ENCODE peak calls at places on chromosomes 1 and 21, in nine cellular contexts. One of them, this sample, is unnamed.

GRCh38 chr1:24526940-24527542 is 24.4 kb downstream of the RCAN3 start:
- DNase-seq in OCI-LY7: peak; percentile 57
- DNase-seq in SK-N-SH: peak; percentile 41
- DNase-seq in keratinocyte: no peak
- DNase-seq in IMR-90: peak; percentile 20
- DNase-seq in neuronal stem cell: no peak
- DNase-seq in fibroblast of lung: peak; percentile 38
- DNase-seq in GM23248: peak; percentile 56
- DNase-seq in PC-9: no peak
- DNase-seq in this sample: no peak

GRCh38 chr1:100035214-100035613 is 65.4 kb downstream of the SLC35A3 start:
- DNase-seq in GM23248: no peak
- DNase-seq in PC-9: no peak
- DNase-seq in fibroblast of lung: no peak
- DNase-seq in keratinocyte: no peak
- DNase-seq in SK-N-SH: no peak
- DNase-seq in OCI-LY7: no peak
- DNase-seq in neuronal stem cell: no peak
- DNase-seq in IMR-90: no peak
- DNase-seq in this sample: no peak

GRCh38 chr1:16167331-16168143 is 11.7 kb upstream of the EPHA2 start:
- DNase-seq in SK-N-SH: peak; percentile 92
- DNase-seq in keratinocyte: no peak
- DNase-seq in PC-9: peak; percentile 85
- DNase-seq in IMR-90: no peak
- DNase-seq in GM23248: peak; percentile 48
- DNase-seq in OCI-LY7: peak; percentile 73
- DNase-seq in neuronal stem cell: peak; percentile 87
- DNase-seq in fibroblast of lung: no peak
- DNase-seq in this sample: no peak

GRCh38 chr1:40530735-40531380 is 579 bp upstream of the ZNF684 start:
- DNase-seq in SK-N-SH: peak; percentile 40
- DNase-seq in fibroblast of lung: no peak
- DNase-seq in neuronal stem cell: no peak
- DNase-seq in GM23248: peak; percentile 49
- DNase-seq in OCI-LY7: no peak
- DNase-seq in PC-9: no peak
- DNase-seq in IMR-90: peak; percentile 23
- DNase-seq in keratinocyte: no peak
- DNase-seq in this sample: no peak

GRCh38 chr1:241614572-241614971 is 25.6 kb downstream of the CHML start:
- DNase-seq in keratinocyte: no peak
- DNase-seq in SK-N-SH: no peak
- DNase-seq in PC-9: no peak
- DNase-seq in GM23248: no peak
- DNase-seq in OCI-LY7: no peak
- DNase-seq in IMR-90: no peak
- DNase-seq in fibroblast of lung: no peak
- DNase-seq in neuronal stem cell: no peak
- DNase-seq in this sample: no peak

GRCh38 chr1:156623946-156624813 is 5.0 kb downstream of the HAPLN2 start:
- DNase-seq in PC-9: peak; percentile 35
- DNase-seq in IMR-90: peak; percentile 24
- DNase-seq in neuronal stem cell: peak; percentile 65
- DNase-seq in fibroblast of lung: peak; percentile 37
- DNase-seq in OCI-LY7: no peak
- DNase-seq in keratinocyte: no peak
- DNase-seq in GM23248: peak; percentile 71
- DNase-seq in SK-N-SH: peak; percentile 87
- DNase-seq in this sample: no peak

GRCh38 chr1:41650176-41650519 is 165.7 kb upstream of the EDN2 start:
- DNase-seq in fibroblast of lung: no peak
- DNase-seq in PC-9: no peak
- DNase-seq in OCI-LY7: no peak
- DNase-seq in keratinocyte: no peak
- DNase-seq in GM23248: peak; percentile 75
- DNase-seq in IMR-90: no peak
- DNase-seq in neuronal stem cell: no peak
- DNase-seq in SK-N-SH: no peak
- DNase-seq in this sample: no peak

GRCh38 chr1:226637147-226637935 is 88.8 kb downstream of the STUM start:
- DNase-seq in keratinocyte: no peak
- DNase-seq in neuronal stem cell: no peak
- DNase-seq in SK-N-SH: no peak
- DNase-seq in GM23248: no peak
- DNase-seq in PC-9: no peak
- DNase-seq in OCI-LY7: peak; percentile 42
- DNase-seq in IMR-90: no peak
- DNase-seq in fibroblast of lung: peak; percentile 51
- DNase-seq in this sample: no peak

GRCh38 chr1:194297999-194298598 is 1111.7 kb upstream of the B3GALT2 start:
- DNase-seq in GM23248: no peak
- DNase-seq in PC-9: no peak
- DNase-seq in fibroblast of lung: peak; percentile 28
- DNase-seq in OCI-LY7: no peak
- DNase-seq in SK-N-SH: no peak
- DNase-seq in neuronal stem cell: no peak
- DNase-seq in IMR-90: peak; percentile 1
- DNase-seq in keratinocyte: no peak
- DNase-seq in this sample: no peak

DNA sequence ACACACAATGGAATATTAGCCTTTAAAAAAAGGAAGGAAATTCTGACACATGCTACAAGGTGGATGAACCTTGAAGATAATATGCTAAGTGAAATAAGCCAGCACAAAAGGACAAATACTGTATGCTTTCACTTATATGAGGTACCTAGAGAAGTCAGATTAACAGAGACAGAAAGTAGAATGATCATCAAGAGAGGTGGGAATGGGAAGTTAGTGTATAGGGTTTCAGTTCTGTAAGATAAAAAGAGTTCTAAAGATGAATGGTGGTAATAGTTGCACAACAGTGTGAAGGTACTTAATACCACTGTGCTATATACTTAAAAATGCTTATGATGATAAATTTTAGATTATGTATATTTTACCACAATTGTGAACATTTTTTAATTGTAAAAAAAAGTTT is 7.2 kb downstream of the RPAP2 start:
- DNase-seq in OCI-LY7: no peak
- DNase-seq in neuronal stem cell: no peak
- DNase-seq in GM23248: no peak
- DNase-seq in PC-9: no peak
- DNase-seq in SK-N-SH: no peak
- DNase-seq in fibroblast of lung: no peak
- DNase-seq in IMR-90: no peak
- DNase-seq in keratinocyte: no peak
- DNase-seq in this sample: no peak
- H3K4me2 ChIP-seq in OCI-LY7: no peak overlapping the region
- H3K4me2 ChIP-seq in neuronal stem cell: no peak overlapping the region
- H3K4me2 ChIP-seq in GM23248: no peak overlapping the region
- H3K4me2 ChIP-seq in PC-9: no peak overlapping the region
- H3K4me2 ChIP-seq in SK-N-SH: no peak overlapping the region
- H3K4me2 ChIP-seq in fibroblast of lung: no peak overlapping the region
- H3K4me2 ChIP-seq in IMR-90: no peak overlapping the region
- H3K4me2 ChIP-seq in keratinocyte: no peak overlapping the region
- H3K4me2 ChIP-seq in this sample: no peak overlapping the region

GRCh38 chr1:50979964-50980363 is 9.9 kb downstream of the CDKN2C start:
- DNase-seq in neuronal stem cell: no peak
- DNase-seq in OCI-LY7: no peak
- DNase-seq in fibroblast of lung: no peak
- DNase-seq in keratinocyte: no peak
- DNase-seq in PC-9: no peak
- DNase-seq in GM23248: no peak
- DNase-seq in SK-N-SH: no peak
- DNase-seq in IMR-90: no peak
- DNase-seq in this sample: no peak
- H3K4me3 ChIP-seq in neuronal stem cell: no peak overlapping the region
- H3K4me3 ChIP-seq in OCI-LY7: no peak overlapping the region
- H3K4me3 ChIP-seq in fibroblast of lung: peak overlapping the region; percentile 74
- H3K4me3 ChIP-seq in keratinocyte: no peak overlapping the region
- H3K4me3 ChIP-seq in PC-9: no peak overlapping the region
- H3K4me3 ChIP-seq in GM23248: peak overlapping the region; percentile 82
- H3K4me3 ChIP-seq in SK-N-SH: peak overlapping the region; percentile 90
- H3K4me3 ChIP-seq in IMR-90: no peak overlapping the region
- H3K4me3 ChIP-seq in this sample: no peak overlapping the region

GRCh38 chr1:119899321-119899720 is 3.0 kb upstream of the ADAM30 start:
- DNase-seq in SK-N-SH: no peak
- DNase-seq in keratinocyte: no peak
- DNase-seq in GM23248: no peak
- DNase-seq in neuronal stem cell: no peak
- DNase-seq in fibroblast of lung: no peak
- DNase-seq in PC-9: no peak
- DNase-seq in IMR-90: no peak
- DNase-seq in OCI-LY7: no peak
- DNase-seq in this sample: no peak

GRCh38 chr1:119903443-119903835 is 7.1 kb upstream of the ADAM30 start:
- DNase-seq in keratinocyte: no peak
- DNase-seq in fibroblast of lung: no peak
- DNase-seq in GM23248: peak; percentile 10
- DNase-seq in PC-9: no peak
- DNase-seq in IMR-90: peak; percentile 39
- DNase-seq in OCI-LY7: no peak
- DNase-seq in SK-N-SH: no peak
- DNase-seq in neuronal stem cell: no peak
- DNase-seq in this sample: no peak

GRCh38 chr1:119898520-119898919 is 2.2 kb upstream of the ADAM30 start:
- DNase-seq in SK-N-SH: no peak
- DNase-seq in OCI-LY7: no peak
- DNase-seq in keratinocyte: no peak
- DNase-seq in IMR-90: peak; percentile 12
- DNase-seq in fibroblast of lung: no peak
- DNase-seq in neuronal stem cell: no peak
- DNase-seq in PC-9: no peak
- DNase-seq in GM23248: no peak
- DNase-seq in this sample: no peak

GRCh38 chr1:119906927-119907652 is 10.8 kb upstream of the ADAM30 start:
- DNase-seq in PC-9: no peak
- DNase-seq in keratinocyte: no peak
- DNase-seq in GM23248: no peak
- DNase-seq in IMR-90: no peak
- DNase-seq in SK-N-SH: no peak
- DNase-seq in fibroblast of lung: no peak
- DNase-seq in OCI-LY7: no peak
- DNase-seq in neuronal stem cell: no peak
- DNase-seq in this sample: no peak

DNA sequence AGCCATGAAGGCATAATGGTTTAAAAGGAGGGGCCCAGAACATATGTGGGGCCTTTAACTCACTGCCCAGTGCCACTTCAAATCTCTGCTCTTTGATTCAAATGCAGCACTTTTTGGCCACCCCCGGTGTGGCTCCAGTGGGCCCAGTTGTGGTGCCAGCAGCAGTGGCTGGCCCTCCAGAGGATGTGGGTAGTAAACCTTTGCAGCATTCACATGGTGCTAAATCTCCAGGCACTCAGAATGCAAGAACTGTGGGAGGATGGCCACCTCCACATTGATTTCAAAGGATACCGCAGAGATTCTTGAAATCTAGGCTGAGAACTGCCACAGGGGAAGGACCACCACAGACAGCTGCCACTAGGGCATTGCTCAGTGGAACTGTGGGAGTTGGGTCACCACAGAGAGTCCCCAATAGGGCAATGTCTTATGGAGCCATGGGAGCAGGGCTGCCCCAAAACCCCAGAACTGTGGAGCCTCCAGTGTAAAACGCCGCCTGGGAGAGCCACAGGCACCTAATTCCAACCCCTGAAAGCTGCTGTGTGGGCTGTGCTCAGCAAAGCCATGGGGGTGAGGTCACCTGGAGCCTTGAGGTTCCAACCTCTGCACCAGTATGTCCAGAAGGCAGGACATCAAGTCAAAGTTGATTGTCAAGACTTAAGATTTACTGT is 6.6 kb upstream of the ADAM30 start:
- DNase-seq in fibroblast of lung: no peak
- DNase-seq in keratinocyte: no peak
- DNase-seq in GM23248: no peak
- DNase-seq in neuronal stem cell: no peak
- DNase-seq in SK-N-SH: no peak
- DNase-seq in IMR-90: no peak
- DNase-seq in OCI-LY7: no peak
- DNase-seq in PC-9: no peak
- DNase-seq in this sample: no peak
- H3K4me2 ChIP-seq in fibroblast of lung: no peak overlapping the region
- H3K4me2 ChIP-seq in keratinocyte: no peak overlapping the region
- H3K4me2 ChIP-seq in GM23248: no peak overlapping the region
- H3K4me2 ChIP-seq in neuronal stem cell: no peak overlapping the region
- H3K4me2 ChIP-seq in SK-N-SH: no peak overlapping the region
- H3K4me2 ChIP-seq in IMR-90: no peak overlapping the region
- H3K4me2 ChIP-seq in OCI-LY7: no peak overlapping the region
- H3K4me2 ChIP-seq in PC-9: no peak overlapping the region
- H3K4me2 ChIP-seq in this sample: no peak overlapping the region

GRCh38 chr1:145908653-145909052 is 1.2 kb downstream of the ITGA10 start:
- DNase-seq in IMR-90: peak; percentile 36
- DNase-seq in SK-N-SH: no peak
- DNase-seq in keratinocyte: no peak
- DNase-seq in OCI-LY7: no peak
- DNase-seq in neuronal stem cell: no peak
- DNase-seq in fibroblast of lung: no peak
- DNase-seq in GM23248: peak; percentile 65
- DNase-seq in PC-9: no peak
- DNase-seq in this sample: no peak
- H3K4me3 ChIP-seq in IMR-90: no peak overlapping the region
- H3K4me3 ChIP-seq in SK-N-SH: no peak overlapping the region
- H3K4me3 ChIP-seq in keratinocyte: no peak overlapping the region
- H3K4me3 ChIP-seq in OCI-LY7: no peak overlapping the region
- H3K4me3 ChIP-seq in neuronal stem cell: no peak overlapping the region
- H3K4me3 ChIP-seq in fibroblast of lung: no peak overlapping the region
- H3K4me3 ChIP-seq in GM23248: no peak overlapping the region
- H3K4me3 ChIP-seq in PC-9: no peak overlapping the region
- H3K4me3 ChIP-seq in this sample: no peak overlapping the region

GRCh38 chr21:37386151-37386550 is 19.6 kb downstream of the DYRK1A start:
- DNase-seq in OCI-LY7: no peak
- DNase-seq in IMR-90: no peak
- DNase-seq in fibroblast of lung: no peak
- DNase-seq in GM23248: no peak
- DNase-seq in SK-N-SH: no peak
- DNase-seq in neuronal stem cell: no peak
- DNase-seq in PC-9: no peak
- DNase-seq in keratinocyte: no peak
- DNase-seq in this sample: no peak

GRCh38 chr21:37393030-37393429 is 26.5 kb downstream of the DYRK1A start:
- DNase-seq in neuronal stem cell: no peak
- DNase-seq in SK-N-SH: no peak
- DNase-seq in PC-9: no peak
- DNase-seq in IMR-90: no peak
- DNase-seq in OCI-LY7: no peak
- DNase-seq in fibroblast of lung: no peak
- DNase-seq in keratinocyte: no peak
- DNase-seq in GM23248: no peak
- DNase-seq in this sample: no peak

GRCh38 chr21:37393786-37394185 is 27.2 kb downstream of the DYRK1A start:
- DNase-seq in IMR-90: no peak
- DNase-seq in SK-N-SH: no peak
- DNase-seq in PC-9: no peak
- DNase-seq in neuronal stem cell: no peak
- DNase-seq in fibroblast of lung: no peak
- DNase-seq in GM23248: no peak
- DNase-seq in keratinocyte: no peak
- DNase-seq in OCI-LY7: no peak
- DNase-seq in this sample: no peak

GRCh38 chr21:37385179-37385765 is 18.7 kb downstream of the DYRK1A start:
- DNase-seq in fibroblast of lung: no peak
- DNase-seq in neuronal stem cell: no peak
- DNase-seq in SK-N-SH: no peak
- DNase-seq in OCI-LY7: no peak
- DNase-seq in IMR-90: no peak
- DNase-seq in PC-9: no peak
- DNase-seq in GM23248: no peak
- DNase-seq in keratinocyte: no peak
- DNase-seq in this sample: no peak

GRCh38 chr21:37389456-37389855 is 22.9 kb downstream of the DYRK1A start:
- DNase-seq in IMR-90: no peak
- DNase-seq in GM23248: no peak
- DNase-seq in OCI-LY7: no peak
- DNase-seq in neuronal stem cell: no peak
- DNase-seq in SK-N-SH: no peak
- DNase-seq in keratinocyte: no peak
- DNase-seq in fibroblast of lung: no peak
- DNase-seq in PC-9: no peak
- DNase-seq in this sample: no peak
- H3K4me2 ChIP-seq in IMR-90: no peak overlapping the region
- H3K4me2 ChIP-seq in GM23248: no peak overlapping the region
- H3K4me2 ChIP-seq in OCI-LY7: no peak overlapping the region
- H3K4me2 ChIP-seq in neuronal stem cell: no peak overlapping the region
- H3K4me2 ChIP-seq in SK-N-SH: no peak overlapping the region
- H3K4me2 ChIP-seq in keratinocyte: no peak overlapping the region
- H3K4me2 ChIP-seq in fibroblast of lung: no peak overlapping the region
- H3K4me2 ChIP-seq in PC-9: no peak overlapping the region
- H3K4me2 ChIP-seq in this sample: no peak overlapping the region